ENCODE peak calls at places on chromosomes 13 and 19, in nine cellular contexts. G is GM12878, O is left ventricle myocardium inferior, M is fibroblast of mammary gland, H is astrocyte of the spinal cord, F is right lobe of liver, N is breast epithelium, A is kidney, R is choroid plexus epithelial cell. W is an unnamed sample.

GRCh38 chr13:111005808-111006494 is 91.1 kb upstream of the ANKRD10 start:
- DNase-seq in G (no peak), O (peak), M (peak), H (peak), F (peak), N (no peak), A (peak), R (peak), W (peak)

GRCh38 chr19:308471-309205 is 17.4 kb upstream of the PLPP2 start:
- DNase-seq in G (no peak), O (no peak), M (no peak), H (no peak), F (no peak), N (no peak), A (peak), R (no peak), W (no peak)

GRCh38 chr13:40386586-40386985 is 279.9 kb downstream of the FOXO1 start:
- DNase-seq in G (no peak), O (no peak), M (no peak), H (no peak), F (no peak), N (no peak), A (no peak), R (no peak), W (no peak)

GRCh38 chr13:27043013-27043412 is 128.6 kb downstream of the USP12 start:
- DNase-seq in G (no peak), O (no peak), M (peak), H (peak), F (no peak), N (peak), A (no peak), R (peak), W (no peak)

GRCh38 chr13:96379967-96380366 is 290.1 kb downstream of the HS6ST3 start:
- DNase-seq in G (no peak), O (no peak), M (no peak), H (no peak), F (no peak), N (no peak), A (no peak), R (no peak), W (no peak)

GRCh38 chr13:46665243-46665629 is 112.3 kb downstream of the LRCH1 start:
- DNase-seq in G (no peak), O (no peak), M (no peak), H (no peak), F (no peak), N (no peak), A (no peak), R (no peak), W (no peak)

GRCh38 chr13:68232351-68233130 is 1002.4 kb upstream of the PCDH9 start:
- DNase-seq in G (no peak), O (no peak), M (no peak), H (peak), F (no peak), N (no peak), A (no peak), R (peak), W (no peak)

GRCh38 chr13:73730014-73730413 is 404.2 kb downstream of the KLF12 start:
- DNase-seq in G (no peak), O (no peak), M (no peak), H (no peak), F (no peak), N (no peak), A (no peak), R (no peak), W (no peak)

GRCh38 chr19:22784051-22784450 is at the start of gene ZNF99:
- DNase-seq in G (no peak), O (peak), M (no peak), H (no peak), F (peak), N (peak), A (peak), R (no peak), W (peak)
- H3K4me3 ChIP-seq in G (no peak), O (peak), M (no peak), H (no peak), F (no peak), N (peak), A (peak), R (no peak), W (no peak)

DNA sequence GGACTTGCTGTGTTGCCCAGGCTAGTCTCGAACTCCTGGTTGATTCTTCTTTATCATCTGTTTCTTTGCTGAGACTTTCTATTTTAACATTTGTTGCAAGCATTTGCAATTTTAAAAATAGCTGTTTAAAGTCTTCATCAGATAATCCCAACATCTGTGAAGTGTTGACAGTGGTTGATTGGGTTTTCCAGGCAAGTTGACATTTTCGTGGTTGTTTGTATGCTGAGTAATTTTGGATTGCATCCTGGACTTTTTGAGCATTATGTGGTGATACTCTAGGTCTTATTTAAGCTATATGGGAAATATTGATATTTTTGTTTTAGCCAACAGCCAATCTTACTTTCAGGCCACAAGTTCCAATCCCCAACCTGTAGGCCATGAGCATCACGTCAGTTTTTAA is 25.1 kb downstream of the AP1M1 start:
- DNase-seq in G (no peak), O (no peak), M (peak), H (no peak), F (no peak), N (no peak), A (no peak), R (no peak), W (no peak)
- H3K4me3 ChIP-seq in G (no peak), O (no peak), M (no peak), H (no peak), F (no peak), N (no peak), A (no peak), R (no peak), W (no peak)

DNA sequence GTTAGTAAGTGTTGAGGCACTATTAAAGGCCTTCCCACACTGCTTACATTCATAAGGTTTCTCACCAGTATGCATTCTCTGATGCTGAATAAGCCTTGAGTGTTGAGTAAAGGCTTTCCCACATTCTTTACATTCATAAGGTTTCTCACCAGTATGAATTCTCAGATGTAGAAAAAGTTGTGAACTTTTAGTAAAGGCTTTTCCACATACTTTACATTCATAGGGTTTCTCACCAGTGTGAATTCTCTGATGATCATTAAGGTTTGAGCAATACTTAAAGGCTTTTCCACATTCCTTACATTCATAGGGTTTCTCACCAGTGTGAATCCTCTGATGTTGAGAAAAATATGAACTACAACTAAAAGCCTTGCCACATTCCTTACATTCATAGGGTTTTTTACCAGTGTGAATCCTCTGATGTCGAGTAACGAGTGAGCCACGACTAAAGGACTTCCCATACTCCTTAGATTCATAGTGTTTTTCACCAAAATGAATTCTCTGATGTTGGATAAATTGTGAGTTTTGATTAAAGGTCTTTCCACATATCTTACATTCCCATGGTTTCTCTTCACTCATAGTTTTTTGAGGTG is 24.2 kb downstream of the ZNF829 start:
- DNase-seq in G (no peak), O (no peak), M (no peak), H (no peak), F (no peak), N (no peak), A (no peak), R (peak), W (no peak)
- H3K4me3 ChIP-seq in G (peak), O (no peak), M (no peak), H (no peak), F (no peak), N (no peak), A (peak), R (no peak), W (no peak)

DNA sequence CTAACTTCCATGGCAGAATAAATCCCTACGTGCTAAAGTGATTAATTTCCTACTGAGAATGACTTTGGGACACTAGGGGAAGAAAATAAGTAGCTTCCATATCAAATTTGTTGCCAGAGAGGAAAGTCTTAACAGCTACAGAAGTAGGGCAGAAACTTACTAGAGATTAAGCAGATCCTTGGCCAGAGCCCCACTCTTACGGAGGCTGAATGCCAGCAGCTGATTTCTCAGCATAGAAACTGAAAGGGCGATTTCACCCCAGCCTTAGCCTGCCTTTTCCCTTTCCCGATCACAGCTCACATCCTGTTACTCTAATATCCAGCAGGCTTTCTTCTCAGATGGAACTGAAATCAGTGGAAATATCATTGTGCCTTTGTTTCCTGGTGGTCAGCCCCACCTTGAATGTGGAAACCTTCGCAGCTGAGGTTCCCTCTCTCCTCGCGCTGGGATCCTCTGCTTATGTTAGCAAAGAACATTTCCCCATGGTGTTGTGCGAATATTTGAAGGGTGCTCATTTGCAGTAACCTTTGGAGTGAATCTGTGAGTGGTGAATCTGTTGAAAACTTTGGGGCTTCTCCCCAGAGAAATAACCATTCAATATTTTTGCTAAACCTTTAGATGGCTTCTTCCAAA is 8.4 kb downstream of the FAM124A start:
- DNase-seq in G (no peak), O (peak), M (peak), H (peak), F (peak), N (no peak), A (peak), R (peak), W (peak)
- H3K4me3 ChIP-seq in G (no peak), O (peak), M (no peak), H (no peak), F (peak), N (peak), A (no peak), R (peak), W (peak)

GRCh38 chr19:49145485-49146407 is 9.4 kb downstream of the HRC start:
- DNase-seq in G (peak), O (peak), M (peak), H (peak), F (peak), N (peak), A (peak), R (peak), W (peak)
- H3K4me3 ChIP-seq in G (no peak), O (peak), M (peak), H (peak), F (no peak), N (no peak), A (peak), R (peak), W (peak)

DNA sequence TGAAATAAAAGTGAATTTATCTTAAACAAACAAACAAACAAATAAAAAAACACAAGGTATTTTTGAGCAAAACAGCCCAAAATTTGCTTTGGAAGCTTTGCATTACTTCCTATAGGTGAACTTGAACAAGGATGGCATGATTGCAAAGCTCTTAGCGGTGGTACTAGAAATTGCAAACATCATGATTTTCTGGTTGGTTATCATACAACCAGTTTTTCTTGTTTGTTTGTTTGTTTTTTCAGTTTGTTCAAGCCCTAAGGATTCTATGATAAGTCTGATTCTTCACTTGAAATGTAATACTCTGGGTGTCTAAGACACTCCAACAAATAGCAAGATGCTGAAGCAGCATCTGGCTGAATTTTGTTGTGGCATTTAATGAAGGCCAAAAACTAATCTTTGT is 15.9 kb downstream of the DCLK1 start:
- DNase-seq in G (no peak), O (no peak), M (no peak), H (no peak), F (no peak), N (no peak), A (no peak), R (no peak), W (no peak)
- H3K4me3 ChIP-seq in G (no peak), O (no peak), M (no peak), H (no peak), F (no peak), N (no peak), A (no peak), R (no peak), W (no peak)